ENCODE peak calls at places on chromosome 10, in five cellular contexts. U is A673, H is AG10803, D is ovary, Z is dorsolateral prefrontal cortex. P is an unnamed sample.

GRCh38 chr10:18254086-18254485 is 113.9 kb downstream of the CACNB2 start:
- DNase-seq in Z (no peak), H (peak), D (no peak), U (no peak), P (no peak)

GRCh38 chr10:44977287-44978212 is 1.1 kb downstream of the DEPP1 start:
- DNase-seq in U (no peak), H (no peak), D (no peak), Z (no peak), P (no peak)

GRCh38 chr10:73110345-73110849 is at the start of gene NUDT13:
- DNase-seq in Z (peak), H (peak), U (peak), D (peak), P (no peak)

GRCh38 chr10:74991435-74991834 is 120.0 kb upstream of the SAMD8 start:
- DNase-seq in D (no peak), U (peak), Z (no peak), H (no peak), P (no peak)

GRCh38 chr10:57094083-57094482 is 733.0 kb upstream of the ZWINT start:
- DNase-seq in Z (no peak), D (no peak), H (no peak), U (no peak), P (no peak)

GRCh38 chr10:8044331-8044907 is 10.1 kb upstream of the GATA3 start:
- DNase-seq in Z (no peak), H (no peak), D (no peak), U (no peak), P (no peak)

GRCh38 chr10:10044959-10045764 is 972.5 kb upstream of the CELF2 start:
- DNase-seq in Z (no peak), H (no peak), U (no peak), D (no peak), P (no peak)

GRCh38 chr10:11261143-11261542 is 243.5 kb downstream of the CELF2 start:
- DNase-seq in D (no peak), U (no peak), Z (no peak), H (no peak), P (no peak)

DNA sequence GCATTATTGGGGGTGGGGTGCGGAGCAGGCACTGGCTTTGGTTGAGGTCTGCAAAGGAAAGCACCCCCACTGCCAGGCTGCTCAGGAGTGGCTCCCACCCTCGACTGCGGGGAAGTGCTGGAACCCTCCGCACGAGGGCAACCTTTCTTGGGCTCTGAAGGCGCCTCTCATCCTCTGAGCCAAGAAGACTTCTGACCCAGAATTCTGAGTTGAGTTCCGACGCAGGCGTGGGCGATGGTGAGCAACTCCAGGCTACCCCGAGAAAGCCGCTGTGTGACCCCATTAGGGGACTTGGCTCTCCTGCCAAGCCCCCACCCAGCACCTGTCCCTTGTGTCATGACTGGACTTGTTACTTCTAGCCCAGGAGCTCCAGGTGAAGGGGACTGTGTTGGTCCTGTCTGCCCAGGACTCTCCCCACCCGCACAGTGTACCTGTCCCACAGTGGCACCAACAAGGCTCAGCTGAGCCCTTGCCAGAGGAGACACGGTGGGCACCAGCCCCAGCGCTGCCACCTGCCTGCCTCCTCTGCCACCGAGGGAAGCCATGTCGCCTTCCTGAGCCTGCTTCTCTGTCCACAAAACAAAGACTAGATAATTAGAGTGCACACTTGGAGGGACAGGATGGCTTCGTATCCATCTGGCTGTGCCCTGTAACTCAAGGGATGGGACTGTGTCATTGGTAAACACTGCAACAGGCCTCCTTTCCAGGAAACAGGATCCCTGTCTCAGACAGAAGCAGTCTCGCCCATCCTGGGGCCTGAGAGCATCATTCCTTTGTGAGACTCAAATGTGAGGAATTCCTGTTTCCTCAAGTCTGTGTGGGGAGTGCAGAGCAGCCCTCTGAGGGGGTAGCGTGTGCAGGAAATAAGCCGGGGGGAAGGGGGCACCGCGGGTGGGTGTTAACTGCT is 128.8 kb downstream of the LHPP start:
- DNase-seq in H (no peak), U (no peak), D (no peak), Z (no peak), P (no peak)
- TF ChIP-seq CTCF in H (no peak), U (no peak), D (no peak), Z (no peak), P (no peak)

DNA sequence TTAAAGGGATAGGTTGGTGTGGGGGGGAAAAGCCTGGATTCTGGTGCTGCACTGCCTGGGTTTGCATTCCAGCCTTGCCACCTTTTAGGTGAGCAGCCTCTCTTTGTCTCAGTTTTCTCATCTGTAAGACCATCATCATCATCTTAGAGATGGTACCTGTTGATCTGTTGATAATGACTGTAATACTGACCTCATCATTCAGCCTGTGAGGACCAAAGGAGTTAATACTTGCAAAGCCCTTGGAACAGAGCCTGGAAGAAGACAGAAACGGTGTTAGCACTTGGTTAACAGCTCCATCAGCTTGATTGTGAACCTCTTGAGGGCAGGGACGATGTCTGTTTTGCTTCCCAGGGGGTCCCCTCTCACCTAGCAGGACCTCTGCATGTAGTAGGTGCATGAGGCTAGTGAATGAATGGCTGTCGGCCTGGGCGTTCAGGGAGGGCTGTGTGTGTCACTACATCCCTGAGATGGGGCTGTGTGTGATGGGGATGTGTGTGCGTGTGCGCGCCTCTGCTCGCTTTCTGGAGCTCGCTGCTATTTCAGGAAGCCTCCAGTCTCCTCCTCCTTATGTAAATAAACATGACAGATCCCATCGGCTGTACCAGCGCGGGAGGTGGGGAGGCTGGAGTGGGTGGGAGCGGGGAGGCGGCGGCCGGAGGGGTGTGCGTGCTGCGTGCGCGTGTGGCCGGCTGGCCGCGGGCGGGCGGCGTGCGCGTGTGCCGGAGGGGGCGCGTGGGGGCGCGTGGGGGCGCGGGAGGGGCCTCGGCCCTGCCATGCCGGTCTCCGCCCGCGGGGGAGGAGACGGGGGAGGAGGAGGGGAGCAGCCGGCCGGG is 61.2 kb downstream of the NEURL1 start:
- DNase-seq in U (peak), D (peak), Z (peak), H (peak), P (peak)
- H3K4me3 ChIP-seq in U (peak), D (peak), Z (peak), H (peak), P (peak)

GRCh38 chr10:101670635-101671034 is 24.3 kb downstream of the FBXW4 start:
- DNase-seq in D (no peak), H (no peak), Z (no peak), U (no peak), P (no peak)
- TF ChIP-seq CTCF in D (no peak), H (no peak), Z (no peak), U (no peak), P (no peak)

GRCh38 chr10:79224263-79224949 is 122.9 kb upstream of the PPIF start:
- DNase-seq in D (no peak), Z (no peak), U (no peak), H (no peak), P (no peak)

GRCh38 chr10:79226391-79227245 is 120.7 kb upstream of the PPIF start:
- DNase-seq in U (no peak), Z (no peak), H (no peak), D (no peak), P (no peak)

GRCh38 chr10:79223001-79223345 is 124.3 kb upstream of the PPIF start:
- DNase-seq in Z (peak), D (no peak), H (no peak), U (no peak), P (no peak)

GRCh38 chr10:79223346-79224048 is 123.8 kb upstream of the PPIF start:
- DNase-seq in H (no peak), Z (no peak), U (no peak), D (peak), P (no peak)

DNA sequence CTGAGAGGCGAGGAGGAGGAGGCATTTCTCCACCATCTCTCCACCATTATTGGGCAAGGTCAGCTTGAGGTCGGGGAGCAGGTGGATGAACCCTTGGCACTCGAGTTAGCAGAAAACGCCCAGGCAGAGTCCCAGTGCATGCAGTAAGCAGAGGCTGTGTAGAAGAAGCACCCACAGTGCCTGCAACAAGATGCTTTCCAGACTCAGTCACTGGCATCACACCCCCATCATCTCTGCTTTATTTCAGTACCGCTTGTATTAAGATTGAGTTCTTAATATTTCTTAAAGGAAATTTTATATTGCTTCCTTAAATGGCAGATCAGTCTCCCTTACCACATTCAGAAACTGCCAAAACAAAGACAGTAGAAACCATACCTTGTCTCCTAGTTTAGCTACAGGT is 122.3 kb upstream of the PPIF start:
- DNase-seq in U (no peak), Z (no peak), D (no peak), H (no peak), P (no peak)
- H3K4me3 ChIP-seq in U (no peak), Z (no peak), D (no peak), H (no peak), P (no peak)